ENCODE peak calls at places on chromosomes 2 and 18, in ten cellular contexts. Z is NCI-H345; E is left ventricle myocardium superior; N is stimulated activated CD8-positive, alpha-beta memory T cell treated with anti-CD3 and anti-CD28 coated beads, Interleukin-2, amount 100 ng/mL, for 48 hours; P is CD4-positive, alpha-beta T cell; G is dermis microvascular lymphatic vessel endothelial cell; S is NCI-H446 treated with DMSO at 0.1 percent for 48 hours; Y is K562; F is right cardiac atrium; K is midbrain. J is an unnamed sample.

GRCh38 chr2:237154050-237154638 is 68.5 kb downstream of the COPS8 start:
- DNase-seq in Z (peak), E (no peak), N (no peak), P (peak), G (peak), S (peak), Y (peak), F (no peak), K (peak), J (peak)

GRCh38 chr18:3153107-3153704 is 66.6 kb downstream of the MYOM1 start:
- DNase-seq in Z (no peak), E (no peak), N (no peak), P (no peak), G (peak), S (no peak), Y (no peak), F (no peak), K (no peak), J (no peak)

GRCh38 chr2:82675186-82675585 is 1783.9 kb downstream of the SUCLG1 start:
- DNase-seq in Z (no peak), E (no peak), N (no peak), P (no peak), G (peak), S (no peak), Y (no peak), F (no peak), K (no peak), J (no peak)

GRCh38 chr2:216925632-216926366 is 65.9 kb upstream of the TNP1 start:
- DNase-seq in Z (no peak), E (no peak), N (no peak), P (no peak), G (no peak), S (no peak), Y (no peak), F (no peak), K (no peak), J (no peak)

GRCh38 chr18:52118684-52119083 is 221.3 kb upstream of the DCC start:
- DNase-seq in Z (no peak), E (no peak), N (no peak), P (no peak), G (no peak), S (no peak), Y (no peak), F (no peak), K (no peak), J (no peak)

GRCh38 chr2:195642027-195642676 is 14.9 kb upstream of the SLC39A10 start:
- DNase-seq in Z (no peak), E (no peak), N (no peak), P (no peak), G (no peak), S (no peak), Y (no peak), F (no peak), K (no peak), J (no peak)

GRCh38 chr2:134231965-134232340 is 21.9 kb upstream of the MGAT5 start:
- DNase-seq in Z (no peak), E (no peak), N (no peak), P (no peak), G (no peak), S (no peak), Y (no peak), F (no peak), K (no peak), J (no peak)

GRCh38 chr2:24877067-24877466 is 43.0 kb downstream of the ADCY3 start:
- DNase-seq in Z (no peak), E (no peak), N (no peak), P (no peak), G (no peak), S (no peak), Y (no peak), F (no peak), K (no peak), J (no peak)

GRCh38 chr2:173715483-173715882 is 249.7 kb downstream of the SP3 start:
- DNase-seq in Z (no peak), E (no peak), N (no peak), P (no peak), G (no peak), S (peak), Y (no peak), F (no peak), K (no peak), J (no peak)

GRCh38 chr2:190533968-190534309 is 583 bp downstream of the NEMP2 start:
- DNase-seq in Z (peak), E (peak), N (peak), P (no peak), G (no peak), S (no peak), Y (no peak), F (no peak), K (no peak), J (no peak)

GRCh38 chr2:240885566-240885965 is 10.4 kb downstream of the MAB21L4 start:
- DNase-seq in Z (no peak), E (peak), N (no peak), P (no peak), G (no peak), S (no peak), Y (no peak), F (no peak), K (no peak), J (no peak)

GRCh38 chr2:86700705-86701104 is 19.4 kb upstream of the RMND5A start:
- DNase-seq in Z (no peak), E (no peak), N (no peak), P (no peak), G (no peak), S (no peak), Y (no peak), F (no peak), K (no peak), J (peak)

GRCh38 chr18:74116628-74117554 is 30.7 kb downstream of the FBXO15 start:
- DNase-seq in Z (peak), E (no peak), N (no peak), P (no peak), G (peak), S (no peak), Y (no peak), F (no peak), K (peak), J (peak)

GRCh38 chr18:46386788-46387187 is 270.2 kb downstream of the LOXHD1 start:
- DNase-seq in Z (no peak), E (peak), N (no peak), P (no peak), G (no peak), S (no peak), Y (no peak), F (peak), K (no peak), J (no peak)

GRCh38 chr2:27249891-27250651 is 12.8 kb downstream of the SLC30A3 start:
- DNase-seq in Z (no peak), E (peak), N (peak), P (peak), G (peak), S (no peak), Y (peak), F (peak), K (peak), J (no peak)

GRCh38 chr18:42730272-42730671 is 385.2 kb downstream of the RIT2 start:
- DNase-seq in Z (no peak), E (no peak), N (no peak), P (no peak), G (no peak), S (no peak), Y (no peak), F (no peak), K (no peak), J (no peak)

GRCh38 chr18:55861266-55861665 is 273.3 kb upstream of the TCF4 start:
- DNase-seq in Z (no peak), E (no peak), N (no peak), P (no peak), G (peak), S (peak), Y (no peak), F (no peak), K (peak), J (no peak)

GRCh38 chr2:54524236-54524991 is 68.3 kb downstream of the SPTBN1 start:
- DNase-seq in Z (no peak), E (no peak), N (no peak), P (no peak), G (peak), S (no peak), Y (no peak), F (no peak), K (no peak), J (no peak)

GRCh38 chr18:10514082-10514481 is 11.7 kb upstream of the NAPG start:
- DNase-seq in Z (no peak), E (no peak), N (no peak), P (no peak), G (no peak), S (peak), Y (no peak), F (no peak), K (peak), J (no peak)

GRCh38 chr2:130767408-130767775 is 12.1 kb downstream of the AMER3 start:
- DNase-seq in Z (no peak), E (no peak), N (no peak), P (no peak), G (no peak), S (no peak), Y (no peak), F (no peak), K (no peak), J (no peak)

GRCh38 chr2:240468300-240469238 is 33.1 kb downstream of the GPC1 start:
- DNase-seq in Z (no peak), E (peak), N (no peak), P (no peak), G (no peak), S (no peak), Y (no peak), F (peak), K (no peak), J (no peak)

GRCh38 chr2:157497603-157498314 is 53.9 kb upstream of the CYTIP start:
- DNase-seq in Z (peak), E (no peak), N (no peak), P (no peak), G (peak), S (peak), Y (peak), F (no peak), K (peak), J (peak)

GRCh38 chr2:85088921-85089320 is 44.3 kb upstream of the TCF7L1 start:
- DNase-seq in Z (no peak), E (no peak), N (no peak), P (no peak), G (no peak), S (no peak), Y (no peak), F (no peak), K (no peak), J (no peak)

GRCh38 chr2:28394331-28394877 is 1.7 kb downstream of the FOSL2 start:
- DNase-seq in Z (peak), E (peak), N (no peak), P (no peak), G (peak), S (no peak), Y (no peak), F (peak), K (no peak), J (peak)

GRCh38 chr2:182763311-182763912 is 47.4 kb downstream of the DNAJC10 start:
- DNase-seq in Z (peak), E (no peak), N (no peak), P (no peak), G (peak), S (no peak), Y (peak), F (no peak), K (no peak), J (no peak)

GRCh38 chr2:236908456-236909388 is 177.0 kb upstream of the COPS8 start:
- DNase-seq in Z (no peak), E (no peak), N (no peak), P (no peak), G (no peak), S (no peak), Y (no peak), F (no peak), K (no peak), J (no peak)

GRCh38 chr2:171882095-171882769 is 11.8 kb downstream of the SLC25A12 start:
- DNase-seq in Z (no peak), E (no peak), N (no peak), P (no peak), G (no peak), S (no peak), Y (no peak), F (no peak), K (no peak), J (no peak)

GRCh38 chr2:122863516-122863915 is 1108.1 kb downstream of the TSN start:
- DNase-seq in Z (no peak), E (no peak), N (no peak), P (no peak), G (no peak), S (peak), Y (no peak), F (no peak), K (no peak), J (no peak)

GRCh38 chr18:28161608-28162599 is 15.0 kb downstream of the CDH2 start:
- DNase-seq in Z (no peak), E (no peak), N (no peak), P (no peak), G (no peak), S (no peak), Y (no peak), F (no peak), K (no peak), J (peak)

GRCh38 chr18:655445-655844 is 2.0 kb upstream of the TYMS start:
- DNase-seq in Z (no peak), E (no peak), N (no peak), P (no peak), G (no peak), S (no peak), Y (no peak), F (no peak), K (no peak), J (no peak)